ENCODE peak calls at places on chromosomes 13 and 19, in four cellular contexts. One of them, this sample, is unnamed.

GRCh38 chr13:111184685-111185401 is 69.7 kb downstream of the ARHGEF7 start:
- DNase-seq in stomach: no peak
- DNase-seq in GM12865: peak
- DNase-seq in NCI-H1092: peak
- DNase-seq in this sample: peak

GRCh38 chr13:47277774-47278173 is 380.9 kb upstream of the HTR2A start:
- DNase-seq in GM12865: no peak
- DNase-seq in stomach: no peak
- DNase-seq in NCI-H1092: no peak
- DNase-seq in this sample: no peak

GRCh38 chr13:42968906-42969305 is 23.1 kb downstream of the EPSTI1 start:
- DNase-seq in stomach: peak
- DNase-seq in NCI-H1092: no peak
- DNase-seq in GM12865: no peak
- DNase-seq in this sample: peak

GRCh38 chr19:4172861-4173473 is 9.4 kb downstream of the SIRT6 start:
- DNase-seq in NCI-H1092: no peak
- DNase-seq in stomach: peak
- DNase-seq in GM12865: no peak
- DNase-seq in this sample: peak

GRCh38 chr13:96696501-96696900 is 297.8 kb downstream of the OXGR1 start:
- DNase-seq in NCI-H1092: no peak
- DNase-seq in GM12865: no peak
- DNase-seq in stomach: no peak
- DNase-seq in this sample: no peak

GRCh38 chr13:41614671-41615519 is 157.5 kb downstream of the RGCC start:
- DNase-seq in NCI-H1092: no peak
- DNase-seq in stomach: no peak
- DNase-seq in GM12865: no peak
- DNase-seq in this sample: no peak

GRCh38 chr19:8973501-8974091 is 36.6 kb downstream of the MUC16 start:
- DNase-seq in stomach: no peak
- DNase-seq in NCI-H1092: no peak
- DNase-seq in GM12865: no peak
- DNase-seq in this sample: no peak

GRCh38 chr19:35513975-35514809 is 743 bp upstream of the DMKN start:
- DNase-seq in GM12865: no peak
- DNase-seq in NCI-H1092: no peak
- DNase-seq in stomach: no peak
- DNase-seq in this sample: no peak

GRCh38 chr13:109412232-109412935 is 374.0 kb downstream of the IRS2 start:
- DNase-seq in stomach: peak
- DNase-seq in NCI-H1092: peak
- DNase-seq in GM12865: no peak
- DNase-seq in this sample: peak

GRCh38 chr13:99378985-99379734 is 72.0 kb upstream of the GPR183 start:
- DNase-seq in stomach: no peak
- DNase-seq in GM12865: no peak
- DNase-seq in NCI-H1092: no peak
- DNase-seq in this sample: no peak

GRCh38 chr19:2308114-2308556 is at the start of gene LINGO3:
- DNase-seq in GM12865: no peak
- DNase-seq in NCI-H1092: no peak
- DNase-seq in stomach: no peak
- DNase-seq in this sample: no peak

GRCh38 chr19:3006075-3006767 is 22.9 kb downstream of the TLE2 start:
- DNase-seq in stomach: no peak
- DNase-seq in GM12865: peak
- DNase-seq in NCI-H1092: no peak
- DNase-seq in this sample: peak

GRCh38 chr19:35715355-35715809 is 2.4 kb upstream of the KMT2B start:
- DNase-seq in GM12865: no peak
- DNase-seq in NCI-H1092: no peak
- DNase-seq in stomach: no peak
- DNase-seq in this sample: no peak

GRCh38 chr19:7459773-7460172 is 29.1 kb downstream of the PEX11G start:
- DNase-seq in GM12865: no peak
- DNase-seq in NCI-H1092: no peak
- DNase-seq in stomach: no peak
- DNase-seq in this sample: no peak

GRCh38 chr19:1945899-1946298 is 4.9 kb downstream of the CSNK1G2 start:
- DNase-seq in NCI-H1092: no peak
- DNase-seq in stomach: peak
- DNase-seq in GM12865: no peak
- DNase-seq in this sample: no peak

This sample was measured in small intestine.